ENCODE peak calls at places on chromosomes 7 and 10, in seven cellular contexts. One of them, this sample, is unnamed.
A peak's percentile ranks its signal among the peaks of the same experiment; 100 is the strongest.

GRCh38 chr7:149714910-149715471 is 58.4 kb downstream of the ZNF467 start:
- DNase-seq in GM23248: peak; percentile 49
- DNase-seq in GM23338: no peak
- DNase-seq in HCT116: no peak
- DNase-seq in hepatocyte: no peak
- DNase-seq in PC-3: peak; percentile 5
- DNase-seq in PC-9: no peak
- DNase-seq in this sample: peak; percentile 53

GRCh38 chr7:38335490-38336135 is 62.2 kb upstream of the TARP start:
- DNase-seq in GM23248: peak; percentile 89
- DNase-seq in GM23338: peak; percentile 96
- DNase-seq in HCT116: peak; percentile 73
- DNase-seq in hepatocyte: peak; percentile 91
- DNase-seq in PC-3: peak; percentile 81
- DNase-seq in PC-9: peak; percentile 53
- DNase-seq in this sample: peak; percentile 90

GRCh38 chr7:39016609-39017008 is 38.9 kb downstream of the POU6F2 start:
- DNase-seq in GM23248: no peak
- DNase-seq in GM23338: no peak
- DNase-seq in HCT116: no peak
- DNase-seq in hepatocyte: peak; percentile 59
- DNase-seq in PC-3: peak; percentile 32
- DNase-seq in PC-9: peak; percentile 53
- DNase-seq in this sample: no peak

GRCh38 chr7:121000091-121000983 is 11.8 kb downstream of the CPED1 start:
- DNase-seq in GM23248: peak; percentile 71
- DNase-seq in GM23338: no peak
- DNase-seq in HCT116: no peak
- DNase-seq in hepatocyte: no peak
- DNase-seq in PC-3: no peak
- DNase-seq in PC-9: no peak
- DNase-seq in this sample: peak; percentile 39

GRCh38 chr10:4353059-4353655 is 472.9 kb upstream of the AKR1E2 start:
- DNase-seq in GM23248: peak; percentile 58
- DNase-seq in GM23338: no peak
- DNase-seq in HCT116: no peak
- DNase-seq in hepatocyte: peak; percentile 18
- DNase-seq in PC-3: no peak
- DNase-seq in PC-9: no peak
- DNase-seq in this sample: no peak

GRCh38 chr10:16545126-16545736 is 23.6 kb upstream of the C1QL3 start:
- DNase-seq in GM23248: peak; percentile 57
- DNase-seq in GM23338: peak; percentile 73
- DNase-seq in HCT116: peak; percentile 6
- DNase-seq in hepatocyte: peak; percentile 43
- DNase-seq in PC-3: peak; percentile 30
- DNase-seq in PC-9: peak; percentile 37
- DNase-seq in this sample: peak; percentile 37

GRCh38 chr10:51544933-51545332 is 154.5 kb downstream of the CSTF2T start:
- DNase-seq in GM23248: no peak
- DNase-seq in GM23338: no peak
- DNase-seq in HCT116: no peak
- DNase-seq in hepatocyte: no peak
- DNase-seq in PC-3: peak; percentile 65
- DNase-seq in PC-9: no peak
- DNase-seq in this sample: no peak

GRCh38 chr7:13872751-13873150 is 116.7 kb downstream of the ETV1 start:
- DNase-seq in GM23248: no peak
- DNase-seq in GM23338: no peak
- DNase-seq in HCT116: no peak
- DNase-seq in hepatocyte: no peak
- DNase-seq in PC-3: no peak
- DNase-seq in PC-9: no peak
- DNase-seq in this sample: no peak

GRCh38 chr10:113099431-113100298 is 149.6 kb downstream of the TCF7L2 start:
- DNase-seq in GM23248: no peak
- DNase-seq in GM23338: no peak
- DNase-seq in HCT116: no peak
- DNase-seq in hepatocyte: peak; percentile 18
- DNase-seq in PC-3: no peak
- DNase-seq in PC-9: no peak
- DNase-seq in this sample: no peak

GRCh38 chr10:13913890-13914289 is 327.1 kb downstream of the PRPF18 start:
- DNase-seq in GM23248: no peak
- DNase-seq in GM23338: no peak
- DNase-seq in HCT116: no peak
- DNase-seq in hepatocyte: no peak
- DNase-seq in PC-3: no peak
- DNase-seq in PC-9: no peak
- DNase-seq in this sample: no peak
- H3K27ac ChIP-seq in GM23248: no peak overlapping the region
- H3K27ac ChIP-seq in GM23338: no peak overlapping the region
- H3K27ac ChIP-seq in HCT116: no peak overlapping the region
- H3K27ac ChIP-seq in hepatocyte: no peak overlapping the region
- H3K27ac ChIP-seq in PC-3: no peak overlapping the region
- H3K27ac ChIP-seq in PC-9: no peak overlapping the region
- H3K27ac ChIP-seq in this sample: no peak overlapping the region

DNA sequence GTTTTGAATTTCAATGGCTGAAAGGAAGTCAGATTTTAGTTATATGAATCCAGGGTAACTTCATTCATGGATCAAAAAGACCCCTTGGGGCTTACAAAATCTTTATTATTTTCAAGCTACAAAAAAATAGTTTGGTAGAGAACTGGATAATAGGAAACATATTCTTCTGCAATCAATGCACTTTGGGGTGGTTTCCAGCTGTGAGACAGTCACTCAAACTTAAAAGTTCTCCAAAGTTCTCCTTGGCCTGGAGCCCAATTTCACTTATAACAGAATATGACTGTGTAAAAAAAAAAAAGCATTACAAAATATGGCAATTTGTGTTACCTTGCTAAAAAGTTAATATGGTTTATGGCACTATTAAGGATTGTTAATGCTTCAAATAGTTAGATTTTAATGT is 255.5 kb downstream of the AGMO start:
- DNase-seq in GM23248: peak; percentile 4
- DNase-seq in GM23338: no peak
- DNase-seq in HCT116: no peak
- DNase-seq in hepatocyte: no peak
- DNase-seq in PC-3: no peak
- DNase-seq in PC-9: no peak
- DNase-seq in this sample: no peak
- H3K9me2 ChIP-seq in GM23248: no peaks in the 10 kb centered on the region
- H3K9me2 ChIP-seq in GM23338: no peaks in the 10 kb centered on the region
- H3K9me2 ChIP-seq in HCT116: no peaks in the 10 kb centered on the region
- H3K9me2 ChIP-seq in hepatocyte: no peaks in the 10 kb centered on the region
- H3K9me2 ChIP-seq in PC-3: no peaks in the 10 kb centered on the region
- H3K9me2 ChIP-seq in PC-9: no peaks in the 10 kb centered on the region
- H3K9me2 ChIP-seq in this sample: no peaks in the 10 kb centered on the region

GRCh38 chr7:106313966-106314365 is 29.2 kb upstream of the NAMPT start:
- DNase-seq in GM23248: no peak
- DNase-seq in GM23338: no peak
- DNase-seq in HCT116: no peak
- DNase-seq in hepatocyte: no peak
- DNase-seq in PC-3: no peak
- DNase-seq in PC-9: no peak
- DNase-seq in this sample: no peak

GRCh38 chr7:106312099-106312871 is 27.5 kb upstream of the NAMPT start:
- DNase-seq in GM23248: no peak
- DNase-seq in GM23338: no peak
- DNase-seq in HCT116: no peak
- DNase-seq in hepatocyte: no peak
- DNase-seq in PC-3: peak; percentile 85
- DNase-seq in PC-9: no peak
- DNase-seq in this sample: no peak

GRCh38 chr7:106313456-106313891 is 28.7 kb upstream of the NAMPT start:
- DNase-seq in GM23248: peak; percentile 69
- DNase-seq in GM23338: no peak
- DNase-seq in HCT116: no peak
- DNase-seq in hepatocyte: no peak
- DNase-seq in PC-3: peak; percentile 92
- DNase-seq in PC-9: peak; percentile 56
- DNase-seq in this sample: no peak

GRCh38 chr7:106314875-106315274 is 30.1 kb upstream of the NAMPT start:
- DNase-seq in GM23248: no peak
- DNase-seq in GM23338: no peak
- DNase-seq in HCT116: no peak
- DNase-seq in hepatocyte: no peak
- DNase-seq in PC-3: no peak
- DNase-seq in PC-9: no peak
- DNase-seq in this sample: no peak

DNA sequence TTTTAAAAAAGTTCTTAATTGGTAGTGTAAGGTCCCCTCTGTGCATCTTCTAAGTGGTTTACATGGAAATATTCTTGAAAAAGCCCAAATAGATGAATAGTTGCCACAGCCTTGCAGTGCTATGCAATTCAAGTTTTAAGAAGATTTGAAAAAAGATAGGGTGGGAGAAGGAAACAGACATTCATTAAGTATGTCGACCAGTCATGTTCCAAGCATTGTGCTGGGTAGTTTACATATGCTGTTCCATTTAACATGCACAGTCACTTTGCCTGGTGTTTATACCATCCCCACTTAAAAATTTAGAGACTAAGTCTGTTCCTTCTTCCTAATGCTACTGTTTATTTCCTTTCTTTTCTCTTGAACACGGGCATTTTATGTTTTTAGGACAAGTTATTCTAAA is 28.1 kb upstream of the NAMPT start:
- DNase-seq in GM23248: no peak
- DNase-seq in GM23338: no peak
- DNase-seq in HCT116: no peak
- DNase-seq in hepatocyte: no peak
- DNase-seq in PC-3: peak; percentile 48
- DNase-seq in PC-9: no peak
- DNase-seq in this sample: no peak
- TF ChIP-seq EZH2 in GM23248: no peak
- TF ChIP-seq EZH2 in GM23338: no peak
- TF ChIP-seq EZH2 in HCT116: no peak
- TF ChIP-seq EZH2 in hepatocyte: no peak
- TF ChIP-seq EZH2 in PC-3: no peak
- TF ChIP-seq EZH2 in PC-9: no peak
- TF ChIP-seq EZH2 in this sample: no peak

GRCh38 chr10:118799779-118800178 is 45.0 kb upstream of the CACUL1 start:
- DNase-seq in GM23248: peak; percentile 82
- DNase-seq in GM23338: no peak
- DNase-seq in HCT116: peak; percentile 60
- DNase-seq in hepatocyte: no peak
- DNase-seq in PC-3: peak; percentile 71
- DNase-seq in PC-9: peak; percentile 61
- DNase-seq in this sample: no peak
- H3K27ac ChIP-seq in GM23248: no peak overlapping the region
- H3K27ac ChIP-seq in GM23338: no peak overlapping the region
- H3K27ac ChIP-seq in HCT116: no peak overlapping the region
- H3K27ac ChIP-seq in hepatocyte: no peak overlapping the region
- H3K27ac ChIP-seq in PC-3: no peak overlapping the region
- H3K27ac ChIP-seq in PC-9: no peak overlapping the region
- H3K27ac ChIP-seq in this sample: no peak overlapping the region

GRCh38 chr7:71795373-71795772 is 616.8 kb downstream of the CALN1 start:
- DNase-seq in GM23248: no peak
- DNase-seq in GM23338: no peak
- DNase-seq in HCT116: no peak
- DNase-seq in hepatocyte: no peak
- DNase-seq in PC-3: no peak
- DNase-seq in PC-9: no peak
- DNase-seq in this sample: no peak
- H3K9me2 ChIP-seq in GM23248: no peaks in the 10 kb centered on the region
- H3K9me2 ChIP-seq in GM23338: no peaks in the 10 kb centered on the region
- H3K9me2 ChIP-seq in HCT116: no peaks in the 10 kb centered on the region
- H3K9me2 ChIP-seq in hepatocyte: no peaks in the 10 kb centered on the region
- H3K9me2 ChIP-seq in PC-3: no peaks in the 10 kb centered on the region
- H3K9me2 ChIP-seq in PC-9: no peaks in the 10 kb centered on the region
- H3K9me2 ChIP-seq in this sample: no peaks in the 10 kb centered on the region

GRCh38 chr7:140639366-140640053 is 1.1 kb downstream of the DENND2A start:
- DNase-seq in GM23248: peak; percentile 78
- DNase-seq in GM23338: peak; percentile 51
- DNase-seq in HCT116: no peak
- DNase-seq in hepatocyte: peak; percentile 63
- DNase-seq in PC-3: peak; percentile 29
- DNase-seq in PC-9: no peak
- DNase-seq in this sample: no peak
- TF ChIP-seq EZH2 in GM23248: no peak
- TF ChIP-seq EZH2 in GM23338: no peak
- TF ChIP-seq EZH2 in HCT116: no peak
- TF ChIP-seq EZH2 in hepatocyte: no peak
- TF ChIP-seq EZH2 in PC-3: no peak
- TF ChIP-seq EZH2 in PC-9: no peak
- TF ChIP-seq EZH2 in this sample: no peak